ENCODE peak calls at places on chromosomes 4 and X, in nine cellular contexts. S is HepG2, F is GM12891, K is A549, Q is ovary, C is NB4, X is heart left ventricle, E is GM12892, Y is lower leg skin. A is an unnamed sample.

GRCh38 chr4:88672987-88673386 is 24.6 kb downstream of the NAP1L5 start:
- DNase-seq in S (peak), F (no peak), K (peak), Q (no peak), C (peak), X (no peak), E (no peak), Y (no peak), A (no peak)

GRCh38 chr4:8547108-8547911 is 32.9 kb upstream of the GPR78 start:
- DNase-seq in S (peak), F (no peak), K (peak), Q (no peak), C (peak), X (peak), E (no peak), Y (peak), A (peak)

GRCh38 chr4:67892905-67893304 is 9.1 kb upstream of the TMPRSS11D start:
- DNase-seq in S (no peak), F (no peak), K (no peak), Q (no peak), C (no peak), X (no peak), E (no peak), Y (no peak), A (no peak)

GRCh38 chr4:92618968-92619367 is 315.2 kb downstream of the GRID2 start:
- DNase-seq in S (no peak), F (no peak), K (peak), Q (no peak), C (no peak), X (no peak), E (no peak), Y (no peak), A (no peak)

GRCh38 chr4:123555500-123556273 is 159.1 kb downstream of the SPRY1 start:
- DNase-seq in S (peak), F (no peak), K (peak), Q (peak), C (peak), X (peak), E (no peak), Y (peak), A (no peak)

GRCh38 chrX:57227691-57228090 is 58.8 kb upstream of the FAAH2 start:
- DNase-seq in S (no peak), F (no peak), K (no peak), Q (no peak), C (peak), X (no peak), E (no peak), Y (no peak), A (no peak)

GRCh38 chr4:32106767-32107166 is 1386.6 kb downstream of the PCDH7 start:
- DNase-seq in S (no peak), F (no peak), K (no peak), Q (no peak), C (no peak), X (no peak), E (no peak), Y (no peak), A (no peak)

GRCh38 chr4:3010998-3011397 is 47.6 kb downstream of the GRK4 start:
- DNase-seq in S (no peak), F (no peak), K (no peak), Q (no peak), C (no peak), X (no peak), E (no peak), Y (peak), A (no peak)

GRCh38 chrX:29890646-29891200 is 324.6 kb upstream of the MAGEB2 start:
- DNase-seq in S (no peak), F (no peak), K (no peak), Q (no peak), C (no peak), X (no peak), E (no peak), Y (no peak), A (no peak)

DNA sequence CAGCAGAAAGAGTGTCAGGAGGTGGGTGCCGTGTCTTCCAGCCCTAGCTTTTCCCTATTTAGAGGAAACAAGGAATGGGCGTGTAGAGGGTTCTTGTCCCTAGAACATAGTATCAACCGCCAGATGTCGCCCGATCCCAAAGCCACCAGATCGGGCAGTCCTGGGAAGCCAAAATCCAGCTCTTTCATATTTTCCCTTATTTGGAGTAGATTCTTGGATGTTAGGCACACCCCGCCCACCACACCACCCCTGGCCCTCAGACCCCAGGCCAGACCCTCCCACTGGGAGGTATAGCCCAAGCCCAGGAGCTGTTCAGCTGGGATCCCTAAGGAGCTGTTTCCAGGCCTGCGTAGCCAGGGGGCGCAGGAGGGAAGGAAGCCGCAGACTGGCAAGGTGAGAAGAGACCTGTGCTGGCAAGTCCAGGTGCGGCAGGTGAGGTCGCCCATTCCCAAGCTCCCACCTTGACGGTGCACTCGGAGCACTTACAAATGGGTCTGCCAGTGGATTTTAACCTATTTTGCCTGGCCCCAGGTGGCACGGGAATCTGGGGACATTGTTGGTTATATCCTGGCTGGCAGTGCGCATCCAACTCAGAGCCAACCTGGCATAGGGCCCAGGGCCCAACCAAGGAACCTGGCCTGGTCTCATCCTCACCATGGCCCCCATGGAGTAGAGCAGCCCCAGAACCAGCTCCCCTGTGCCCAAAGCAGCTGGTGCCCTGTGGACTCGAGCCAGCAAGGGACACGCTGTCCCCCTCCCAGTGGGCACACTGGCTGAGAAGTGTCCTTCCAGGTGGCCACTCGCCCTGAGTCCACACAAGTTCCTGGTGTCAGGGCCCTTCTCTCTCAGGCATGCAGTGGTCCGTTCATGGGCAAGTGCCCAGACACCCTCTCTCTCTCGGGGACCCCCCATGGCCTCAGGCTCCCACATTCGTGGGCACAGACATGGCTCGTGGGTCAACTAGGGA is 811 bp downstream of the FLNA start:
- DNase-seq in S (peak), F (no peak), K (peak), Q (peak), C (peak), X (peak), E (no peak), Y (no peak), A (peak)
- TF ChIP-seq POLR2A in S (no peak), F (no peak), K (peak), Q (no peak), C (no peak), X (no peak), E (no peak), Y (no peak), A (no peak)

GRCh38 chr4:185534534-185534849 is 815 bp downstream of the PDLIM3 start:
- DNase-seq in S (no peak), F (no peak), K (no peak), Q (no peak), C (no peak), X (no peak), E (no peak), Y (no peak), A (no peak)

GRCh38 chr4:185532327-185532726 is 3.0 kb downstream of the PDLIM3 start:
- DNase-seq in S (no peak), F (no peak), K (no peak), Q (no peak), C (no peak), X (no peak), E (no peak), Y (no peak), A (no peak)

GRCh38 chr4:185535818-185536729 is 767 bp upstream of the PDLIM3 start:
- DNase-seq in S (no peak), F (no peak), K (no peak), Q (peak), C (no peak), X (peak), E (no peak), Y (peak), A (no peak)

GRCh38 chr4:185532795-185533324 is 2.4 kb downstream of the PDLIM3 start:
- DNase-seq in S (no peak), F (no peak), K (no peak), Q (no peak), C (no peak), X (no peak), E (no peak), Y (no peak), A (no peak)

GRCh38 chr4:185534850-185535761 is at the start of gene PDLIM3:
- DNase-seq in S (peak), F (peak), K (no peak), Q (peak), C (no peak), X (peak), E (peak), Y (peak), A (peak)
- TF ChIP-seq POLR2A in S (peak), F (no peak), K (no peak), Q (peak), C (no peak), X (peak), E (no peak), Y (no peak), A (peak)

GRCh38 chr4:52038109-52038912 is at the start of gene SGCB:
- DNase-seq in S (no peak), F (peak), K (peak), Q (peak), C (peak), X (peak), E (peak), Y (peak), A (peak)
- TF ChIP-seq POLR2A in S (no peak), F (no peak), K (peak), Q (no peak), C (no peak), X (peak), E (peak), Y (no peak), A (peak)

GRCh38 chr4:973431-974397 is at the start of gene DGKQ:
- DNase-seq in S (peak), F (peak), K (peak), Q (peak), C (peak), X (peak), E (peak), Y (peak), A (peak)

GRCh38 chr4:972651-973424 is 531 bp downstream of the DGKQ start:
- DNase-seq in S (no peak), F (peak), K (no peak), Q (no peak), C (peak), X (no peak), E (peak), Y (no peak), A (peak)

GRCh38 chr4:970046-970745 is 3.2 kb downstream of the DGKQ start:
- DNase-seq in S (no peak), F (no peak), K (no peak), Q (no peak), C (no peak), X (no peak), E (no peak), Y (no peak), A (no peak)

GRCh38 chr4:970854-971520 is 2.4 kb downstream of the DGKQ start:
- DNase-seq in S (no peak), F (no peak), K (no peak), Q (no peak), C (no peak), X (no peak), E (no peak), Y (no peak), A (no peak)

GRCh38 chr4:971670-972500 is 1.5 kb downstream of the DGKQ start:
- DNase-seq in S (no peak), F (no peak), K (no peak), Q (no peak), C (no peak), X (no peak), E (no peak), Y (no peak), A (no peak)
- TF ChIP-seq POLR2A in S (no peak), F (no peak), K (no peak), Q (no peak), C (no peak), X (no peak), E (no peak), Y (no peak), A (no peak)

GRCh38 chrX:43655151-43655676 is 885 bp upstream of the MAOA start:
- DNase-seq in S (no peak), F (no peak), K (peak), Q (peak), C (no peak), X (peak), E (no peak), Y (peak), A (no peak)
- TF ChIP-seq POLR2A in S (no peak), F (no peak), K (no peak), Q (no peak), C (no peak), X (no peak), E (no peak), Y (no peak), A (no peak)

GRCh38 chr4:56684320-56684719 is 3.2 kb upstream of the HOPX start:
- DNase-seq in S (no peak), F (no peak), K (no peak), Q (no peak), C (no peak), X (no peak), E (no peak), Y (no peak), A (no peak)

GRCh38 chr4:56680266-56680665 is 830 bp downstream of the HOPX start:
- DNase-seq in S (no peak), F (no peak), K (no peak), Q (no peak), C (no peak), X (no peak), E (no peak), Y (no peak), A (no peak)

GRCh38 chr4:56683455-56683854 is 2.4 kb upstream of the HOPX start:
- DNase-seq in S (no peak), F (no peak), K (no peak), Q (no peak), C (no peak), X (no peak), E (no peak), Y (no peak), A (no peak)

GRCh38 chr4:56681849-56682175 is 716 bp upstream of the HOPX start:
- DNase-seq in S (no peak), F (no peak), K (no peak), Q (no peak), C (no peak), X (no peak), E (no peak), Y (no peak), A (no peak)

DNA sequence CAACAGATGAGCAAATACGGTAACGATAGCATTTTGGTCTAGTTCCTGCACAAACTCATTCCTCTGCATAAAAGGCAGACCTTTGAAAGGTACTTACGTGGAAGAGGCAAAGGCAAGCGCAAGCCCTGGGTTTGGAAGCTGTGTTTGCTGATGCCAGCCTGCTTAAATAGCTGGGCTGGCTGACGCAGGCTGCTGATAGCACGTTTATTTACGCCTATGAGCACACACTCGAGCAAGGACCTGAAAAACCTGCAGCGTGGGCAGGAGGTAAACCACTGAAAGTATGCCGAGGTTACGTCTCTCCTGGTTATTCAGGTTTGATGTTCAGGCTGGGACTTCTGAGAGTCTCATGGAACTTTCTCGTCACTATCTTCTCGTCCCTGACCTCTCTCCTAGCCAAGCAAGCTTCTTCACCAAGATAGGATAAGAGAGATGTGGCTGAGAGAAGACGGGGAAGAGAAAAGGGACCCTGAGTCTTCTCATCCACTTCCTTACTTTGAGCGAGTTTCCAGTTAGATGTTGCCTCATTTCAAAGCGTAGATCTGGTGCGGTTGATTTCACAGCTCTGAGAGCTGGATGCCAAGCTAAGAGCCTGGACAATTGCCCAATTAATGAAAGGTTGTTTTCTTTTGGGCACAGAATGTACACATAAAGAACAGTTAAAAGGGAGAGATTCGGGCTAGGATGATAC is at the start of gene HOPX:
- DNase-seq in S (no peak), F (peak), K (no peak), Q (no peak), C (peak), X (peak), E (no peak), Y (peak), A (no peak)
- TF ChIP-seq POLR2A in S (no peak), F (no peak), K (no peak), Q (no peak), C (no peak), X (peak), E (no peak), Y (no peak), A (no peak)

GRCh38 chr4:1712216-1713002 is at the start of gene SLBP:
- DNase-seq in S (peak), F (peak), K (peak), Q (peak), C (peak), X (peak), E (peak), Y (peak), A (peak)
- TF ChIP-seq POLR2A in S (peak), F (peak), K (peak), Q (peak), C (peak), X (peak), E (peak), Y (peak), A (peak)

A was measured in H54.